ENCODE peak calls at places on chromosomes 2 and 18, in nine cellular contexts. U, P, N, L, R, W, D, X and F are unnamed samples.

GRCh38 chr2:98871506-98871905 is 64.5 kb downstream of the CRACDL start:
- DNase-seq in U (no peak), P (no peak), N (no peak), L (no peak), R (no peak), W (no peak), D (no peak), X (no peak), F (no peak)

GRCh38 chr2:189751080-189751658 is 11.4 kb downstream of the OSGEPL1 start:
- DNase-seq in U (peak; percentile 69), P (peak; percentile 51), N (no peak), L (peak; percentile 39), R (no peak), W (peak; percentile 50), D (peak; percentile 46), X (peak; percentile 44), F (peak; percentile 38)

GRCh38 chr2:163185160-163185559 is 346.6 kb upstream of the KCNH7 start:
- DNase-seq in U (no peak), P (no peak), N (no peak), L (no peak), R (no peak), W (no peak), D (no peak), X (no peak), F (no peak)

GRCh38 chr2:109374548-109375130 is 239.1 kb downstream of the SEPTIN10 start:
- DNase-seq in U (no peak), P (no peak), N (no peak), L (no peak), R (no peak), W (no peak), D (no peak), X (peak; percentile 29), F (no peak)

GRCh38 chr18:58576641-58577251 is 52.1 kb downstream of the ALPK2 start:
- DNase-seq in U (peak; percentile 47), P (peak; percentile 68), N (no peak), L (no peak), R (no peak), W (no peak), D (no peak), X (no peak), F (peak; percentile 57)

GRCh38 chr18:48290162-48290926 is 118.8 kb downstream of the ZBTB7C start:
- DNase-seq in U (no peak), P (no peak), N (no peak), L (no peak), R (no peak), W (no peak), D (no peak), X (no peak), F (no peak)

GRCh38 chr2:223469270-223470057 is 132.7 kb downstream of the SCG2 start:
- DNase-seq in U (peak; percentile 91), P (peak; percentile 93), N (no peak), L (peak; percentile 69), R (no peak), W (no peak), D (peak; percentile 30), X (no peak), F (peak; percentile 57)

GRCh38 chr18:68549257-68549871 is 165.5 kb downstream of the TMX3 start:
- DNase-seq in U (peak; percentile 47), P (peak; percentile 88), N (no peak), L (peak; percentile 57), R (no peak), W (no peak), D (no peak), X (no peak), F (peak; percentile 50)

GRCh38 chr18:3360211-3360610 is 89.8 kb upstream of the TGIF1 start:
- DNase-seq in U (no peak), P (no peak), N (no peak), L (no peak), R (no peak), W (no peak), D (no peak), X (peak; percentile 83), F (no peak)

GRCh38 chr18:13501896-13502295 is 224.5 kb downstream of the FAM210A start:
- DNase-seq in U (no peak), P (no peak), N (no peak), L (no peak), R (no peak), W (no peak), D (no peak), X (no peak), F (peak; percentile 52)

GRCh38 chr2:41867553-41867952 is 180.3 kb upstream of the PKDCC start:
- DNase-seq in U (no peak), P (peak; percentile 14), N (no peak), L (no peak), R (no peak), W (no peak), D (no peak), X (no peak), F (no peak)